ENCODE peak calls at places on chromosomes 7 and 10, in nine cellular contexts. R is stimulated activated CD4-positive, alpha-beta T cell treated with anti-CD3 and anti-CD28 coated beads, Interleukin-15, amount 100 ng/mL, for 24 hours; T is globus pallidus; Y is naive thymus-derived CD8-positive, alpha-beta T cell; G is dermis blood vessel endothelial cell; E is GM20000; P is astrocyte of the spinal cord; Q is effector CD4-positive, alpha-beta T cell; Z is nucleus accumbens. U is an unnamed sample.

GRCh38 chr10:132460071-132460470 is 63.1 kb downstream of the PWWP2B start:
- DNase-seq in R (no peak), T (no peak), Y (no peak), G (no peak), E (no peak), P (no peak), Q (no peak), Z (no peak), U (no peak)

GRCh38 chr7:100632951-100633717 is 8.2 kb downstream of the TFR2 start:
- DNase-seq in R (peak), T (no peak), Y (peak), G (peak), E (peak), P (peak), Q (peak), Z (no peak), U (peak)

GRCh38 chr10:91901784-91902677 is 7.3 kb downstream of the FGFBP3 start:
- DNase-seq in R (peak), T (no peak), Y (no peak), G (peak), E (no peak), P (peak), Q (peak), Z (no peak), U (peak)

GRCh38 chr7:35828817-35829216 is 28.0 kb downstream of the SEPTIN7 start:
- DNase-seq in R (no peak), T (no peak), Y (no peak), G (peak), E (no peak), P (no peak), Q (no peak), Z (no peak), U (no peak)

GRCh38 chr7:148575640-148576411 is 14.7 kb upstream of the C7orf33 start:
- DNase-seq in R (peak), T (peak), Y (peak), G (peak), E (peak), P (peak), Q (peak), Z (peak), U (peak)

GRCh38 chr10:103874730-103875129 is 19.4 kb upstream of the SH3PXD2A start:
- DNase-seq in R (no peak), T (no peak), Y (no peak), G (no peak), E (no peak), P (no peak), Q (no peak), Z (no peak), U (no peak)

GRCh38 chr7:83155996-83156395 is 6.7 kb downstream of the PCLO start:
- DNase-seq in R (no peak), T (no peak), Y (no peak), G (no peak), E (no peak), P (no peak), Q (no peak), Z (no peak), U (no peak)

GRCh38 chr7:138872576-138872975 is 74.6 kb upstream of the ATP6V0A4 start:
- DNase-seq in R (no peak), T (no peak), Y (no peak), G (no peak), E (no peak), P (no peak), Q (no peak), Z (no peak), U (no peak)

GRCh38 chr7:104299777-104300176 is 28.6 kb upstream of the LHFPL3 start:
- DNase-seq in R (no peak), T (no peak), Y (no peak), G (no peak), E (no peak), P (no peak), Q (no peak), Z (no peak), U (no peak)

GRCh38 chr7:79459381-79459780 is 5.9 kb upstream of the MAGI2 start:
- DNase-seq in R (no peak), T (no peak), Y (no peak), G (no peak), E (no peak), P (no peak), Q (no peak), Z (no peak), U (no peak)

GRCh38 chr10:70552585-70552984 is 50.0 kb downstream of the PRF1 start:
- DNase-seq in R (no peak), T (no peak), Y (no peak), G (no peak), E (no peak), P (no peak), Q (no peak), Z (no peak), U (no peak)

GRCh38 chr10:101132636-101133473 is 1.8 kb downstream of the TLX1 start:
- DNase-seq in R (peak), T (no peak), Y (no peak), G (no peak), E (no peak), P (no peak), Q (no peak), Z (no peak), U (no peak)

GRCh38 chr10:69901623-69902505 is 100.2 kb downstream of the COL13A1 start:
- DNase-seq in R (peak), T (no peak), Y (no peak), G (peak), E (peak), P (peak), Q (no peak), Z (no peak), U (no peak)

GRCh38 chr10:108783897-108784296 is 1139.4 kb downstream of the XPNPEP1 start:
- DNase-seq in R (peak), T (no peak), Y (no peak), G (peak), E (peak), P (peak), Q (no peak), Z (no peak), U (no peak)

U was measured in natural killer cell.